ENCODE peak calls at places on chromosome 5, in eight cellular contexts. One of them, this sample, is unnamed.

GRCh38 chr5:118478852-118479251 is 509.5 kb downstream of the DTWD2 start:
- DNase-seq in GF-D8: no peak
- DNase-seq in iPS-NIHi11: no peak
- DNase-seq in heart left ventricle: no peak
- DNase-seq in glutamatergic neuron: no peak
- DNase-seq in DMS153: no peak
- DNase-seq in mucosa of descending colon: no peak
- DNase-seq in activated T-cell treated with anti-CD3 and anti-CD28 coated beads for 4 hours: no peak
- DNase-seq in this sample: no peak

GRCh38 chr5:78647838-78648358 is 674 bp downstream of the LHFPL2 start:
- DNase-seq in activated T-cell treated with anti-CD3 and anti-CD28 coated beads for 4 hours: no peak
- DNase-seq in iPS-NIHi11: no peak
- DNase-seq in mucosa of descending colon: peak
- DNase-seq in GF-D8: no peak
- DNase-seq in DMS153: no peak
- DNase-seq in heart left ventricle: peak
- DNase-seq in glutamatergic neuron: no peak
- DNase-seq in this sample: peak

GRCh38 chr5:146799235-146800015 is 79.1 kb downstream of the PPP2R2B start:
- DNase-seq in iPS-NIHi11: no peak
- DNase-seq in mucosa of descending colon: no peak
- DNase-seq in glutamatergic neuron: no peak
- DNase-seq in heart left ventricle: no peak
- DNase-seq in DMS153: no peak
- DNase-seq in activated T-cell treated with anti-CD3 and anti-CD28 coated beads for 4 hours: no peak
- DNase-seq in GF-D8: no peak
- DNase-seq in this sample: no peak

GRCh38 chr5:23105021-23105420 is 251.9 kb upstream of the CDH12 start:
- DNase-seq in mucosa of descending colon: no peak
- DNase-seq in glutamatergic neuron: no peak
- DNase-seq in iPS-NIHi11: no peak
- DNase-seq in heart left ventricle: peak
- DNase-seq in DMS153: no peak
- DNase-seq in activated T-cell treated with anti-CD3 and anti-CD28 coated beads for 4 hours: no peak
- DNase-seq in GF-D8: no peak
- DNase-seq in this sample: no peak

GRCh38 chr5:161547573-161548471 is 1.3 kb upstream of the GABRB2 start:
- DNase-seq in mucosa of descending colon: peak
- DNase-seq in iPS-NIHi11: peak
- DNase-seq in glutamatergic neuron: peak
- DNase-seq in activated T-cell treated with anti-CD3 and anti-CD28 coated beads for 4 hours: no peak
- DNase-seq in DMS153: no peak
- DNase-seq in heart left ventricle: peak
- DNase-seq in GF-D8: no peak
- DNase-seq in this sample: peak

GRCh38 chr5:135615581-135616260 is 36.9 kb upstream of the CXCL14 start:
- DNase-seq in activated T-cell treated with anti-CD3 and anti-CD28 coated beads for 4 hours: no peak
- DNase-seq in iPS-NIHi11: no peak
- DNase-seq in heart left ventricle: no peak
- DNase-seq in GF-D8: no peak
- DNase-seq in mucosa of descending colon: no peak
- DNase-seq in DMS153: no peak
- DNase-seq in glutamatergic neuron: no peak
- DNase-seq in this sample: no peak

GRCh38 chr5:149442563-149443182 is 63.6 kb upstream of the IL17B start:
- DNase-seq in activated T-cell treated with anti-CD3 and anti-CD28 coated beads for 4 hours: peak
- DNase-seq in glutamatergic neuron: peak
- DNase-seq in iPS-NIHi11: peak
- DNase-seq in DMS153: no peak
- DNase-seq in GF-D8: no peak
- DNase-seq in mucosa of descending colon: peak
- DNase-seq in heart left ventricle: peak
- DNase-seq in this sample: peak

GRCh38 chr5:78601622-78602314 is 46.8 kb downstream of the LHFPL2 start:
- DNase-seq in glutamatergic neuron: no peak
- DNase-seq in activated T-cell treated with anti-CD3 and anti-CD28 coated beads for 4 hours: no peak
- DNase-seq in iPS-NIHi11: no peak
- DNase-seq in DMS153: no peak
- DNase-seq in mucosa of descending colon: no peak
- DNase-seq in heart left ventricle: no peak
- DNase-seq in GF-D8: no peak
- DNase-seq in this sample: no peak

GRCh38 chr5:88689662-88690351 is 193.2 kb downstream of the MEF2C start:
- DNase-seq in activated T-cell treated with anti-CD3 and anti-CD28 coated beads for 4 hours: no peak
- DNase-seq in iPS-NIHi11: no peak
- DNase-seq in GF-D8: no peak
- DNase-seq in heart left ventricle: no peak
- DNase-seq in mucosa of descending colon: no peak
- DNase-seq in DMS153: no peak
- DNase-seq in glutamatergic neuron: peak
- DNase-seq in this sample: no peak

GRCh38 chr5:126525630-126526245 is 69.3 kb downstream of the ALDH7A1 start:
- DNase-seq in heart left ventricle: peak
- DNase-seq in GF-D8: no peak
- DNase-seq in iPS-NIHi11: peak
- DNase-seq in glutamatergic neuron: no peak
- DNase-seq in mucosa of descending colon: peak
- DNase-seq in DMS153: no peak
- DNase-seq in activated T-cell treated with anti-CD3 and anti-CD28 coated beads for 4 hours: no peak
- DNase-seq in this sample: peak

GRCh38 chr5:134029156-134029555 is 24.4 kb upstream of the VDAC1 start:
- DNase-seq in iPS-NIHi11: no peak
- DNase-seq in DMS153: no peak
- DNase-seq in heart left ventricle: no peak
- DNase-seq in mucosa of descending colon: no peak
- DNase-seq in glutamatergic neuron: no peak
- DNase-seq in activated T-cell treated with anti-CD3 and anti-CD28 coated beads for 4 hours: no peak
- DNase-seq in GF-D8: no peak
- DNase-seq in this sample: no peak

GRCh38 chr5:35859101-35859661 is 2.5 kb downstream of the IL7R start:
- DNase-seq in mucosa of descending colon: no peak
- DNase-seq in GF-D8: no peak
- DNase-seq in DMS153: peak
- DNase-seq in glutamatergic neuron: no peak
- DNase-seq in iPS-NIHi11: no peak
- DNase-seq in activated T-cell treated with anti-CD3 and anti-CD28 coated beads for 4 hours: no peak
- DNase-seq in heart left ventricle: no peak
- DNase-seq in this sample: no peak

GRCh38 chr5:54909126-54909525 is 76.3 kb downstream of the ESM1 start:
- DNase-seq in DMS153: no peak
- DNase-seq in GF-D8: no peak
- DNase-seq in mucosa of descending colon: no peak
- DNase-seq in heart left ventricle: no peak
- DNase-seq in activated T-cell treated with anti-CD3 and anti-CD28 coated beads for 4 hours: no peak
- DNase-seq in iPS-NIHi11: no peak
- DNase-seq in glutamatergic neuron: no peak
- DNase-seq in this sample: no peak

GRCh38 chr5:102049517-102049916 is 246.6 kb downstream of the SLCO4C1 start:
- DNase-seq in DMS153: peak
- DNase-seq in GF-D8: no peak
- DNase-seq in mucosa of descending colon: no peak
- DNase-seq in glutamatergic neuron: no peak
- DNase-seq in activated T-cell treated with anti-CD3 and anti-CD28 coated beads for 4 hours: no peak
- DNase-seq in heart left ventricle: no peak
- DNase-seq in iPS-NIHi11: no peak
- DNase-seq in this sample: no peak

GRCh38 chr5:56900858-56901578 is 8.4 kb upstream of the SETD9 start:
- DNase-seq in heart left ventricle: no peak
- DNase-seq in activated T-cell treated with anti-CD3 and anti-CD28 coated beads for 4 hours: peak
- DNase-seq in iPS-NIHi11: peak
- DNase-seq in GF-D8: no peak
- DNase-seq in mucosa of descending colon: peak
- DNase-seq in DMS153: peak
- DNase-seq in glutamatergic neuron: no peak
- DNase-seq in this sample: peak

GRCh38 chr5:179837076-179838011 is 16.6 kb downstream of the SQSTM1 start:
- DNase-seq in mucosa of descending colon: no peak
- DNase-seq in iPS-NIHi11: no peak
- DNase-seq in glutamatergic neuron: no peak
- DNase-seq in activated T-cell treated with anti-CD3 and anti-CD28 coated beads for 4 hours: no peak
- DNase-seq in GF-D8: no peak
- DNase-seq in heart left ventricle: no peak
- DNase-seq in DMS153: no peak
- DNase-seq in this sample: no peak

GRCh38 chr5:157994271-157994691 is 135.3 kb upstream of the CLINT1 start:
- DNase-seq in DMS153: no peak
- DNase-seq in mucosa of descending colon: no peak
- DNase-seq in iPS-NIHi11: no peak
- DNase-seq in glutamatergic neuron: no peak
- DNase-seq in GF-D8: no peak
- DNase-seq in activated T-cell treated with anti-CD3 and anti-CD28 coated beads for 4 hours: peak
- DNase-seq in heart left ventricle: no peak
- DNase-seq in this sample: no peak

GRCh38 chr5:32413466-32414263 is 30.9 kb downstream of the ZFR start:
- DNase-seq in GF-D8: no peak
- DNase-seq in mucosa of descending colon: no peak
- DNase-seq in glutamatergic neuron: no peak
- DNase-seq in activated T-cell treated with anti-CD3 and anti-CD28 coated beads for 4 hours: no peak
- DNase-seq in heart left ventricle: no peak
- DNase-seq in iPS-NIHi11: no peak
- DNase-seq in DMS153: no peak
- DNase-seq in this sample: no peak

GRCh38 chr5:151158287-151158661 is 695 bp upstream of the ANXA6 start:
- DNase-seq in heart left ventricle: no peak
- DNase-seq in glutamatergic neuron: no peak
- DNase-seq in mucosa of descending colon: no peak
- DNase-seq in iPS-NIHi11: peak
- DNase-seq in DMS153: no peak
- DNase-seq in GF-D8: peak
- DNase-seq in activated T-cell treated with anti-CD3 and anti-CD28 coated beads for 4 hours: no peak
- DNase-seq in this sample: no peak

GRCh38 chr5:136856648-136857047 is 491.3 kb upstream of the TRPC7 start:
- DNase-seq in iPS-NIHi11: no peak
- DNase-seq in DMS153: no peak
- DNase-seq in heart left ventricle: no peak
- DNase-seq in GF-D8: no peak
- DNase-seq in activated T-cell treated with anti-CD3 and anti-CD28 coated beads for 4 hours: no peak
- DNase-seq in glutamatergic neuron: no peak
- DNase-seq in mucosa of descending colon: no peak
- DNase-seq in this sample: no peak